ENCODE peak calls at places on chromosome 10, in four cellular contexts. M, I, G and V are unnamed samples.

GRCh38 chr10:74292871-74293427 is 141.9 kb downstream of the ADK start:
- DNase-seq in M (peak; percentile 94), I (peak; percentile 37), G (no peak), V (peak; percentile 75)

GRCh38 chr10:11533328-11533781 is 78.1 kb downstream of the USP6NL start:
- DNase-seq in M (peak; percentile 16), I (no peak), G (no peak), V (no peak)

GRCh38 chr10:62653254-62653653 is 151.3 kb upstream of the ADO start:
- DNase-seq in M (no peak), I (no peak), G (no peak), V (no peak)

GRCh38 chr10:13891542-13892431 is 305.0 kb downstream of the PRPF18 start:
- DNase-seq in M (peak; percentile 28), I (no peak), G (peak; percentile 35), V (no peak)

GRCh38 chr10:43344051-43344450 is 27.4 kb upstream of the FXYD4 start:
- DNase-seq in M (no peak), I (no peak), G (no peak), V (no peak)

GRCh38 chr10:95287281-95287680 is 3.5 kb downstream of the PDLIM1 start:
- DNase-seq in M (no peak), I (no peak), G (no peak), V (no peak)

GRCh38 chr10:125679436-125679835 is 3.5 kb downstream of the TEX36 start:
- DNase-seq in M (no peak), I (no peak), G (no peak), V (no peak)

GRCh38 chr10:80511984-80512634 is 25.6 kb upstream of the SH2D4B start:
- DNase-seq in M (no peak), I (no peak), G (no peak), V (no peak)

GRCh38 chr10:47246409-47247189 is 53.4 kb upstream of the GDF10 start:
- DNase-seq in M (no peak), I (no peak), G (no peak), V (no peak)

GRCh38 chr10:92880233-92880861 is 32.0 kb downstream of the EXOC6 start:
- DNase-seq in M (peak; percentile 40), I (peak; percentile 24), G (no peak), V (peak; percentile 37)

GRCh38 chr10:61078542-61078941 is 134.6 kb upstream of the RHOBTB1 start:
- DNase-seq in M (peak; percentile 13), I (no peak), G (no peak), V (no peak)

GRCh38 chr10:52740913-52741675 is 31.5 kb downstream of the MBL2 start:
- DNase-seq in M (peak; percentile 8), I (no peak), G (no peak), V (peak; percentile 4)

GRCh38 chr10:114370199-114370598 is 34.1 kb downstream of the AFAP1L2 start:
- DNase-seq in M (peak; percentile 55), I (no peak), G (no peak), V (no peak)

GRCh38 chr10:132465193-132465888 is 68.3 kb downstream of the PWWP2B start:
- DNase-seq in M (no peak), I (no peak), G (no peak), V (no peak)

GRCh38 chr10:28684157-28684985 is 7.0 kb downstream of the BAMBI start:
- DNase-seq in M (no peak), I (no peak), G (no peak), V (no peak)

GRCh38 chr10:120600871-120601644 is 144.0 kb downstream of the PLPP4 start:
- DNase-seq in M (peak; percentile 53), I (no peak), G (no peak), V (peak; percentile 9)

GRCh38 chr10:8151086-8151485 is 96.6 kb downstream of the GATA3 start:
- DNase-seq in M (no peak), I (no peak), G (no peak), V (no peak)

GRCh38 chr10:74988055-74988773 is 123.2 kb upstream of the SAMD8 start:
- DNase-seq in M (peak; percentile 74), I (no peak), G (no peak), V (peak; percentile 89)

GRCh38 chr10:6701289-6701688 is 121.2 kb upstream of the PRKCQ start:
- DNase-seq in M (no peak), I (no peak), G (no peak), V (no peak)

GRCh38 chr10:11476035-11476434 is 135.4 kb downstream of the USP6NL start:
- DNase-seq in M (peak; percentile 5), I (no peak), G (no peak), V (no peak)

GRCh38 chr10:71286521-71287294 is 32.4 kb upstream of the SLC29A3 start:
- DNase-seq in M (no peak), I (no peak), G (no peak), V (no peak)

GRCh38 chr10:129690248-129691070 is 223.4 kb downstream of the MGMT start:
- DNase-seq in M (peak; percentile 3), I (no peak), G (no peak), V (no peak)

GRCh38 chr10:119030421-119031250 is 1.1 kb downstream of the NANOS1 start:
- DNase-seq in M (peak; percentile 52), I (no peak), G (peak; percentile 39), V (peak; percentile 13)

GRCh38 chr10:50416181-50416824 is 165.0 kb upstream of the ASAH2 start:
- DNase-seq in M (no peak), I (no peak), G (no peak), V (no peak)
- H3K4me3 ChIP-seq in M (peak overlapping the region; percentile 99), I (no peak overlapping the region), G (peak overlapping the region; percentile 76), V (no peak overlapping the region)

GRCh38 chr10:97291357-97292096 is 910 bp downstream of the ARHGAP19 start:
- DNase-seq in M (no peak), I (no peak), G (no peak), V (no peak)

GRCh38 chr10:97297556-97298222 is 5.3 kb upstream of the ARHGAP19 start:
- DNase-seq in M (peak; percentile 4), I (no peak), G (no peak), V (no peak)

GRCh38 chr10:97298223-97298571 is 5.8 kb upstream of the ARHGAP19 start:
- DNase-seq in M (no peak), I (no peak), G (no peak), V (no peak)

GRCh38 chr10:97292862-97293198 is 393 bp upstream of the ARHGAP19 start:
- DNase-seq in M (no peak), I (no peak), G (no peak), V (no peak)

DNA sequence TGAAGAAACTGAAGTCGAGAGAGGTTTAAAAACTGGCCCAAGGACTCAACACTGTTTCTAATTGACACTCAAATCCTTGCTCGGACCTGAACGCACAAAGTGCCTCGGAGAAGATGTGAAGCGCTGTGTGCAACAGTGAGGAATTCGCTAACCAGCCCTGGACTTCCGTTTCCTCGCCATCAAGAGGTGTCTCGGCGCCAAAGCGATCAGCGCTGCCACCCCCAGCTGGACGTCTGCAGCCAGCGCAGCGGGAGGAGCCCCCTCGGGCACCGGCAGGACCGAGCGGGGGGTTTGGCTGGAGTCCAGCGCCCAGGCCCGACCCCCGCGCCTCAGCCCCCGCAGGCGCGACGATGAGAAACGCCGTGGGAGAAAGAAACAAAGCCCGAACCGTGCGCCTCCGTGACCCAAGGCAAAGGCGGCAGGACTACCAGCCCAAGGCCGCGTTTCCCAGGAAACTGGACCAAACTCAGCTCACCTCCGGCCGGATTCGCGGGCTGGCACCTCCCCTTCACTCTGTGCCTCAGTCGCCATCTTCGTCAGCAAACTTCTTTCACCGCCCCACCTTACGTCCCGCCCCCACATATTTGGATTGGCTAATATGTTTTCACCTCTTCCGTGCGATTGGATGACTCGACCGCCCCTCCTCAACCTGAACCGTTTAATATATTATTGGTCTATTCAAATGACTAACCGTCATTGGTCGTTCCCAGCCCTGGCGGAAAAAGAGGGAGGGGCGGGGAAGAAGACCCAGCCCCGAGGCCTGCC is at the start of gene ARHGAP19:
- DNase-seq in M (peak; percentile 98), I (peak; percentile 95), G (peak; percentile 93), V (peak; percentile 97)
- TF ChIP-seq CTCF in M (peak; percentile 19), I (peak; percentile 18), G (no peak), V (no peak)

DNA sequence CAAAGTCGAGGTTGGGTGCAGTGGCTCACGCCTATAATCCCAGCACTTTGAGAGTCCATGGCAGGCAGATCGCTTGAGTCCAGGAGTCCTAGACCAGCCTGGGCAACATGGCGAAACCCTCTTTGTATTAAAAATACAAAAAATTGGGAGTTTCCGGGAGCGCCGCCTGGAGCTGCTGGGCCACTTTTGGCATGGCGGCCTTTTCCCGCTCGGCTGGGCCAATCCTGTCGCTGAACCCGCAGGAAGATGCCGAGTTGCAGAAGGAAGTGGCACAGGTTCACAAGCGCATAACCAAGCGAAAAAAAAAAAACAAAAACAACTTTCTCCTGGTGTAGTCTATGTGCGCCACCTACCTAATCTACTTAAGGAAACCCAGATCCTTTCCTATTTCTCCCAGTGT is 30.9 kb upstream of the MTPAP start:
- DNase-seq in M (no peak), I (no peak), G (no peak), V (no peak)
- H3K4me3 ChIP-seq in M (no peak overlapping the region), I (no peak overlapping the region), G (no peak overlapping the region), V (no peak overlapping the region)

GRCh38 chr10:128150045-128150493 is 23.8 kb upstream of the MKI67 start:
- DNase-seq in M (peak; percentile 45), I (peak; percentile 11), G (peak; percentile 38), V (no peak)
- TF ChIP-seq CTCF in M (peak; percentile 56), I (peak; percentile 77), G (peak; percentile 78), V (peak; percentile 79)

DNA sequence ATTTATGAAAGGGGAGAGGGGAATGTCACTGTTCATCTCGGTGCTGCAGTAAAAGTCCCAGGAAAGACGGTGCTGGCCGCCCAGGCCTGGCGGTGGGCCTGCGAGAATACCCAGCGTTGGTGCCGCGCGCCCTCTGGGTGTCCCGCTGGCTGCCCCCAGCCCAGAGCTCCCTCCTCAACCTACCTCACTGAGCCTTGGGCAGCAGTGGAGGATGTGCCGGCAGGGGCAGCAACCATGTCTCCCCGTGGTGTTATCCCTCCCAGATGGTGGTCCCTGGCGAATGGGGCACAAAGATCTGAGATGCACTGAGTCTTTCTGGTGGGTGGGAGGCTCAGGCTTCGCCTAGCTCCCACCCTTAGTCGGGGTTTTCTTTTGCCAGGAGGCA is 9.4 kb upstream of the TLX1 start:
- DNase-seq in M (no peak), I (no peak), G (no peak), V (no peak)
- H3K4me3 ChIP-seq in M (no peak overlapping the region), I (no peak overlapping the region), G (peak overlapping the region; percentile 69), V (no peak overlapping the region)